ENCODE peak calls at places on chromosomes 13 and 19, in five cellular contexts. G, H, A, P and D are unnamed samples.

GRCh38 chr13:30126903-30127428 is 180.4 kb downstream of the KATNAL1 start:
- DNase-seq in P (no peak), H (no peak), G (peak), A (no peak), D (no peak)

GRCh38 chr13:24610956-24611355 is 69.3 kb upstream of the ATP12A start:
- DNase-seq in A (no peak), P (no peak), H (no peak), G (no peak), D (no peak)

GRCh38 chr19:3969435-3970312 is 1.2 kb downstream of the DAPK3 start:
- DNase-seq in P (no peak), H (peak), A (no peak), G (peak), D (no peak)

GRCh38 chr19:29084266-29084665 is 128.7 kb downstream of the UQCRFS1 start:
- DNase-seq in H (peak), G (no peak), P (no peak), A (no peak), D (no peak)

GRCh38 chr19:42115219-42115618 is 17.0 kb downstream of the POU2F2 start:
- DNase-seq in H (peak), G (peak), P (no peak), A (no peak), D (no peak)

GRCh38 chr13:32471187-32471922 is 43.4 kb upstream of the N4BP2L1 start:
- DNase-seq in P (no peak), G (peak), H (peak), A (no peak), D (no peak)

GRCh38 chr13:111912991-111913781 is 153.8 kb upstream of the SOX1 start:
- DNase-seq in H (peak), A (no peak), G (no peak), P (no peak), D (no peak)

GRCh38 chr13:38921081-38921480 is 69.5 kb downstream of the STOML3 start:
- DNase-seq in A (no peak), H (no peak), P (no peak), G (no peak), D (no peak)

GRCh38 chr19:2083174-2083854 is 12.8 kb downstream of the MOB3A start:
- DNase-seq in P (no peak), A (peak), H (no peak), G (no peak), D (no peak)

GRCh38 chr19:42370667-42371066 is 19.4 kb downstream of the CNFN start:
- DNase-seq in G (no peak), A (no peak), P (no peak), H (no peak), D (no peak)

GRCh38 chr13:98749501-98749900 is 3.0 kb downstream of the SLC15A1 start:
- DNase-seq in A (no peak), H (no peak), G (peak), P (no peak), D (no peak)

GRCh38 chr13:44734204-44734707 is 158.1 kb upstream of the TSC22D1 start:
- DNase-seq in H (no peak), P (no peak), G (peak), A (no peak), D (no peak)

GRCh38 chr13:95349267-95349666 is 48.0 kb upstream of the ABCC4 start:
- DNase-seq in A (no peak), H (no peak), G (peak), P (no peak), D (no peak)

GRCh38 chr13:102845289-102845629 is 573 bp upstream of the ERCC5 start:
- DNase-seq in A (no peak), H (no peak), G (no peak), P (no peak), D (no peak)

GRCh38 chr13:50685491-50685890 is 158.0 kb downstream of the DLEU7 start:
- DNase-seq in P (peak), A (no peak), H (peak), G (no peak), D (no peak)

GRCh38 chr13:44768775-44769578 is 192.8 kb upstream of the TSC22D1 start:
- DNase-seq in P (no peak), A (no peak), G (peak), H (no peak), D (no peak)

GRCh38 chr13:77703426-77703825 is 5.9 kb downstream of the SLAIN1 start:
- DNase-seq in P (no peak), H (no peak), A (no peak), G (no peak), D (no peak)

GRCh38 chr19:7500811-7501450 is 12.1 kb upstream of the PEX11G start:
- DNase-seq in P (peak), H (peak), A (no peak), G (peak), D (peak)

GRCh38 chr13:95559100-95559499 is 6.6 kb downstream of the CLDN10 start:
- DNase-seq in H (no peak), P (no peak), G (no peak), A (no peak), D (no peak)

GRCh38 chr13:51733656-51734334 is 70.2 kb downstream of the DHRS12 start:
- DNase-seq in G (peak), H (peak), A (no peak), P (no peak), D (no peak)

GRCh38 chr19:3586707-3587346 is 1.5 kb downstream of the GIPC3 start:
- DNase-seq in P (no peak), A (no peak), G (no peak), H (no peak), D (no peak)

GRCh38 chr19:58570770-58571574 is 2.2 kb downstream of the MZF1 start:
- DNase-seq in G (no peak), P (peak), H (no peak), A (peak), D (no peak)

GRCh38 chr19:48110350-48110966 is at the start of gene PLA2G4C:
- DNase-seq in P (peak), H (peak), G (peak), A (peak), D (peak)

GRCh38 chr13:84655677-84656076 is 773.4 kb upstream of the SLITRK1 start:
- DNase-seq in H (no peak), G (peak), A (no peak), P (no peak), D (no peak)

GRCh38 chr19:47247308-47247990 is 8.9 kb upstream of the CCDC9 start:
- DNase-seq in A (peak), P (peak), H (peak), G (peak), D (no peak)

GRCh38 chr19:41940443-41941409 is 12.5 kb upstream of the ERFL start:
- DNase-seq in A (no peak), P (no peak), G (no peak), H (no peak), D (no peak)

DNA sequence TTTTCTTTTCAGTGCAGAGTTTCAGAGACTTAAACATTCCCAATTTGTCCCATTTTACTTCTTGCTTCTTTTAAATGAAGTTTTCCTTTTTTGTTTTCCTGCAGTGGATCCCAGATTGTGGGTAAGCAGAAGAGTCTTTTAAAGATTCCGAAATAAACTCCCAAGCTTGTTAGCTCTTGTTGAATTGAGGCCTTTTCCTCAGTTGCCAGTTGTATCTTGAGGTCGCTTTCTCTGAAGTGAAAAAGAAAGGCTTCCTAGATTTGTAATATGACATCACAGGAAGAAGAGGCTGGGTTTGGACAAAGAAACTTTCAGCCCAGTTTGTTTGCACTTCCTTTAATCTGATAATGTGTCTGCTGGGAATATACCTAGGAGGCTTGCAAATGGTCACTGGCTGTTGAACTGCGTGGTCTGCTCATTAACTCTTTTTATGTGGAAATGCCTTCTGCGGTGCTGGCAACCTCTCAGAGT is at the start of gene LPAR6:
- DNase-seq in G (peak), P (no peak), H (no peak), A (no peak), D (no peak)
- H3K27ac ChIP-seq in G (peak), P (peak), H (no peak), A (peak), D (peak)

GRCh38 chr19:18401580-18402112 is 4.2 kb upstream of the LRRC25 start:
- DNase-seq in A (no peak), P (no peak), G (peak), H (no peak), D (peak)

GRCh38 chr19:18393836-18394235 is 3.6 kb downstream of the LRRC25 start:
- DNase-seq in A (no peak), P (no peak), G (no peak), H (no peak), D (no peak)

GRCh38 chr19:18396471-18397241 is 766 bp downstream of the LRRC25 start:
- DNase-seq in A (no peak), H (no peak), P (peak), G (no peak), D (no peak)

GRCh38 chr19:18397242-18398202 is at the start of gene LRRC25:
- DNase-seq in H (peak), P (peak), A (no peak), G (no peak), D (no peak)

GRCh38 chr19:18399008-18399407 is 1.6 kb upstream of the LRRC25 start:
- DNase-seq in H (no peak), A (no peak), P (peak), G (peak), D (no peak)
- H3K27ac ChIP-seq in H (no peak), A (no peak), P (peak), G (peak), D (no peak)

DNA sequence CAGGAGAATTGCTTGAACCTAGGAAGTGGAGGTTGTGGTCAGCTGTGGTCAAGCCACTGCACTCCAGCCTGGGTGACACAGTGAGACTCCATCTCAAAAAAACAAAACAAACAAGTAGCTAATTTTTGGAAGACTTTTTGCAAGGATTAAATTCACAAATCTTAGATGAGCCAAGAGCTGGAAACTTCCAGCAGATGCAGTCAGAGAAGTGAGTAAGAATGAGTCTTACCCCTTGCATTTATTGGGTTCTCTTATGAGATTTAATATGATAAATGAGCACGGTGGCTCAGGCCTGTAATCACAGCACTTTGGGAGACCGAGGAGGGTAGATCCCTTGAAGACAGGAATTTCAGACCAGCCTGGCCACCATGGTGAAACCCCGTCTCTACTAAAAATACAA is 44.9 kb upstream of the NBEA start:
- DNase-seq in G (no peak), H (no peak), P (no peak), A (no peak), D (no peak)
- H3K27ac ChIP-seq in G (no peak), H (no peak), P (no peak), A (no peak), D (no peak)

DNA sequence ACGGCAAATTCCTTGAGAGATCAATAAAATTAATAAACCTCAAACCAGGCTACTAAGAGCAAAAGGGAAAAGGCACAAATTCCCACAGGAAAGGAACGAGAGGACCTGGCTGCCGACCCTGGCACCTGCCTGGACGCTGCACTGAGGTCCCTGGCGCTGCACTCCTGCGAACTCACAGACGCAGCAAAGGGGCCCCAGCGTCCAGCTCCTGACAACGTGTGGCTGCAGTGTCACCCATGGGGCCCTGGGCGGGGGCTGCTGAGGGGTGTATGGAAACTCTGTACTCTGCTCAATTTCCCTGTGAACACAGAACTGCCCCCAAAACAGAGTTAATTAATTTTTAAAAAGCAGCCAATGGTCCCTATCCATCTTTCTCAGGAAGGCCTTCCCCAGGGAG is 61.3 kb upstream of the C13orf46 start:
- DNase-seq in G (no peak), P (no peak), H (no peak), A (no peak), D (no peak)
- H3K27ac ChIP-seq in G (peak), P (no peak), H (no peak), A (no peak), D (peak)